ENCODE peak calls at places on chromosomes 4 and X, in four cellular contexts. S is K562, M is HepG2, L is GM12878. I is an unnamed sample.

GRCh38 chr4:10180927-10181744 is 64.5 kb upstream of the WDR1 start:
- DNase-seq in L (no peak), S (peak), M (no peak), I (no peak)

GRCh38 chr4:158239196-158239595 is 28.9 kb downstream of the TMEM144 start:
- DNase-seq in L (no peak), M (no peak), S (no peak), I (no peak)

GRCh38 chr4:20684852-20685763 is 15.2 kb upstream of the PACRGL start:
- DNase-seq in S (peak), M (no peak), L (no peak), I (peak)

GRCh38 chr4:56611501-56611900 is 69.6 kb downstream of the HOPX start:
- DNase-seq in L (no peak), S (no peak), M (no peak), I (no peak)

GRCh38 chr4:17511041-17511949 is 595 bp downstream of the QDPR start:
- DNase-seq in L (no peak), M (peak), S (peak), I (peak)

GRCh38 chrX:13464599-13465275 is 104.7 kb upstream of the EGFL6 start:
- DNase-seq in M (no peak), S (no peak), L (no peak), I (no peak)

GRCh38 chrX:99653352-99653751 is 756.7 kb downstream of the PCDH19 start:
- DNase-seq in S (no peak), L (no peak), M (no peak), I (no peak)

GRCh38 chrX:32744906-32745305 is 466.4 kb downstream of the DMD start:
- DNase-seq in L (no peak), M (no peak), S (no peak), I (no peak)

GRCh38 chr4:182862166-182862875 is 54.9 kb downstream of the DCTD start:
- DNase-seq in M (peak), L (no peak), S (peak), I (no peak)

GRCh38 chrX:49166914-49167739 is 4.6 kb downstream of the MAGIX start:
- DNase-seq in M (no peak), L (peak), S (peak), I (no peak)

GRCh38 chrX:49163555-49164419 is 1.2 kb downstream of the MAGIX start:
- DNase-seq in L (peak), S (peak), M (peak), I (peak)

GRCh38 chrX:49164589-49165360 is 2.2 kb downstream of the MAGIX start:
- DNase-seq in M (no peak), S (no peak), L (no peak), I (no peak)

GRCh38 chrX:49165901-49166881 is 3.6 kb downstream of the MAGIX start:
- DNase-seq in S (peak), M (no peak), L (peak), I (no peak)

GRCh38 chrX:49167740-49168108 is 4.0 kb upstream of the PLP2 start:
- DNase-seq in M (no peak), L (no peak), S (no peak), I (no peak)
- H3K4me3 ChIP-seq in M (no peak), L (peak), S (peak), I (no peak)

GRCh38 chr4:148443550-148444295 is 1.5 kb upstream of the NR3C2 start:
- DNase-seq in L (no peak), S (no peak), M (no peak), I (no peak)
- TF ChIP-seq HDAC2 in L (no peak), S (no peak), M (no peak), I (no peak)

GRCh38 chrX:136880003-136880451 is 498 bp downstream of the RBMX start:
- DNase-seq in M (no peak), S (peak), L (no peak), I (peak)
- TF ChIP-seq BHLHE40 in M (no peak), S (no peak), L (no peak), I (no peak)

DNA sequence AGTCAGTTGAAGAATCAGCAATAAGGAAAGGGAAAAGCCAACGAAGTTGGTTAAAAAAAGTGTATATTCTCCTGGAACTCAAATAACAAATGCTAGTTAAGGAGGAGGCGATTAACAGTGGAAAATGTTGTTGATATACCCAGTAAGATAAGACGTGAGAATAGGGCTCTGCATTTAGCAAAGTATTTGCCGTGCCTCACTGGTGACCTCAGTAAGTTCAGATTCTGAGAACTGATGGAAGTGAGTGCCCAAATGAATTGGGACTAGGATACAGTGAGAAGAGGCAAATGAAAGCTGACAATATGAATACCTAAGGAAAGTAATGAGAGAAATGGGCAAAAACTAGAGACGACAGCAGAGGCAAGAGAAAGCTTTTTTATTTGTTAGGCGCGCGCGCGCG is 3.5 kb downstream of the TECRL start:
- DNase-seq in L (no peak), S (no peak), M (no peak), I (no peak)
- H3K4me3 ChIP-seq in L (no peak), S (no peak), M (no peak), I (no peak)

GRCh38 chr4:26029512-26030131 is 115.6 kb downstream of the SMIM20 start:
- DNase-seq in M (no peak), L (no peak), S (no peak), I (no peak)

GRCh38 chr4:26028133-26028792 is 114.2 kb downstream of the SMIM20 start:
- DNase-seq in M (no peak), L (no peak), S (no peak), I (no peak)

GRCh38 chr4:26030260-26030667 is 116.2 kb downstream of the SMIM20 start:
- DNase-seq in L (no peak), S (no peak), M (no peak), I (no peak)

GRCh38 chr4:26030780-26031179 is 116.8 kb downstream of the SMIM20 start:
- DNase-seq in M (no peak), L (no peak), S (no peak), I (no peak)

GRCh38 chr4:26028793-26029511 is 114.9 kb downstream of the SMIM20 start:
- DNase-seq in S (peak), M (peak), L (no peak), I (no peak)
- TF ChIP-seq HDAC2 in S (no peak), M (no peak), L (no peak), I (no peak)

DNA sequence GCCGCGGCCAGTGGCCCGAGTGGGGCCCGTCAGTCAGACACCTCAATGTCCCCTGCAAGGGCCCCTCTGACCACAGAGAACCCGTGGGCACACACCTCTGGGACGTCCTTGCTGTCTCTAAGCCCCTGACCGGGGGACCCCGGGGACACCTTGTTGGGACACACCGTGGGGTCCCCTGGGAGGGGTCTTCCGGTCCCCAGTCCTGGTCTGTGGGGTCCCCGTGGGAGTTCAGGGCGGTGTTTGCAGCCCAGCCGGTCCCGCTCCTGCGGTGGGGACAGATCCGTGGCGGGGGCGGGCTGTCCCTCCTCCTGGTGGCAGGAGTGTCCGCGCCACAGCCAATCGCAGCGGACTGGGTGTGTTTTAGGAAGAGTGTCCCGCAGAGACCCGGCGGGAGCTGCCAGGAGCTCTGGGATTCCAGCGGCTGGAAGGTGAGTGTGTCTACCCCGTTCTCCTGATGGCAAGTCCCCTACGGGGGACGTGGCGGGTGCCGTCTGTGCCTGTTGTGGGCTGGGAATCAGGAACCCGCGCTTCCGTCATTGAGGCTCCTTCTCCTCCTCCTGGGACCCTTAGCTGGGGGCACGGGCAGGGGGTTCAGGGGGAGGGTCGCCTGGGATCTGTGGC is 5.1 kb upstream of the PLCXD1 start:
- DNase-seq in L (no peak), S (peak), M (peak), I (peak)
- TF ChIP-seq BHLHE40 in L (no peak), S (no peak), M (no peak), I (no peak)

DNA sequence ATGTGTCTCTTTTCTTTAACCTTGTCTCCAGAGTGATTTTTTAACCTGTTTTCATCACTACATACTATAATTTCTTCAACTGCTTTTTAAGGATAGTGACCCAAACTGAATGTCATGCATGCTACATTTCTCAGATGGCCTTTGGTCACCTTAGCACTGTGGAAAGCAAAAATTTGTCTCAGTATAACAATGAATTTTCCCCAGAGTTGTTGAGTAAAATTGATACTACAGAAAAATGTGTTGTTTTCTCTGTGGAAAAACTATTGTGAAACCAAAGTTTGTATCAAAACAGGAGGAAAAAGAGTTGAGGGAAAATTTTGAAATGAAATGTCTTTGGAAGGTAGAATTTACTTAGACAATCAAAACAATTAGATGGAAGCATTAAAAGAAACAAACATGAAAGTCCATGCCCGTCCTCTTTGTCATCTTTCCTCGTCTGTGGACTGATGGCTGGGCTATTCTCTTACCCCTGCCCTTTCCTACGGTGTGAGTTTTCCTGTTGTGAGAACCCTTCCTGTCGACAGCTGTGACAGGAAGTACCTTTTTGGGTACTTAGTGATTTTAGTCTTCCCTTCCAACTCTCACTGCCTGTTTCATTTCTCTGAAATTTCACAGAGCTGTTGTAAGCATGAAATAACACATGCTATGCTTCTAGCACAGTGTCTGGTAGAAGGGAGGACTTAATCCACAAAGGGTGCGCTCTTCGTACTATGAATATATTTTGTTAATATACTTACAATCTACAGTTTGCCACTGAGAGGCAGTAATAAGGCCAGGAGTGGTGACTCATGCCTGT is 50.8 kb downstream of the LRP2BP start:
- DNase-seq in L (peak), M (no peak), S (no peak), I (no peak)
- H3K4me3 ChIP-seq in L (no peak), M (no peak), S (no peak), I (no peak)

I was measured in A549.